ENCODE peak calls at places on chromosomes 3 and 15, in ten cellular contexts. One of them, this sample, is unnamed.

GRCh38 chr3:189790658-189791057 is 159.5 kb downstream of the TP63 start:
- DNase-seq in activated gamma-delta T cell treated with Interleukin-2 at 50 U/mL for 16 hours: no peak
- DNase-seq in CD4-positive, alpha-beta memory T cell: no peak
- DNase-seq in hepatic stellate cell: no peak
- DNase-seq in stimulated activated CD4-positive, alpha-beta T cell treated with anti-CD3 and anti-CD28 coated beads, Interleukin-15, amount 100 ng/mL, for 1 hour: no peak
- DNase-seq in nucleus accumbens: no peak
- DNase-seq in lung: no peak
- DNase-seq in NCI-H69: peak
- DNase-seq in cardiac fibroblast: no peak
- DNase-seq in WTC11: no peak
- DNase-seq in this sample: no peak

GRCh38 chr3:103906808-103907207 is 1459.9 kb upstream of the ALCAM start:
- DNase-seq in activated gamma-delta T cell treated with Interleukin-2 at 50 U/mL for 16 hours: no peak
- DNase-seq in CD4-positive, alpha-beta memory T cell: no peak
- DNase-seq in hepatic stellate cell: no peak
- DNase-seq in stimulated activated CD4-positive, alpha-beta T cell treated with anti-CD3 and anti-CD28 coated beads, Interleukin-15, amount 100 ng/mL, for 1 hour: no peak
- DNase-seq in nucleus accumbens: no peak
- DNase-seq in lung: no peak
- DNase-seq in NCI-H69: no peak
- DNase-seq in cardiac fibroblast: no peak
- DNase-seq in WTC11: no peak
- DNase-seq in this sample: no peak

GRCh38 chr15:73142802-73143762 is 90.8 kb downstream of the NEO1 start:
- DNase-seq in activated gamma-delta T cell treated with Interleukin-2 at 50 U/mL for 16 hours: no peak
- DNase-seq in CD4-positive, alpha-beta memory T cell: no peak
- DNase-seq in hepatic stellate cell: no peak
- DNase-seq in stimulated activated CD4-positive, alpha-beta T cell treated with anti-CD3 and anti-CD28 coated beads, Interleukin-15, amount 100 ng/mL, for 1 hour: no peak
- DNase-seq in nucleus accumbens: no peak
- DNase-seq in lung: no peak
- DNase-seq in NCI-H69: no peak
- DNase-seq in cardiac fibroblast: no peak
- DNase-seq in WTC11: no peak
- DNase-seq in this sample: no peak

GRCh38 chr3:59542276-59542675 is 492.5 kb upstream of the CFAP20DC start:
- DNase-seq in activated gamma-delta T cell treated with Interleukin-2 at 50 U/mL for 16 hours: no peak
- DNase-seq in CD4-positive, alpha-beta memory T cell: no peak
- DNase-seq in hepatic stellate cell: no peak
- DNase-seq in stimulated activated CD4-positive, alpha-beta T cell treated with anti-CD3 and anti-CD28 coated beads, Interleukin-15, amount 100 ng/mL, for 1 hour: no peak
- DNase-seq in nucleus accumbens: no peak
- DNase-seq in lung: no peak
- DNase-seq in NCI-H69: no peak
- DNase-seq in cardiac fibroblast: no peak
- DNase-seq in WTC11: no peak
- DNase-seq in this sample: no peak

GRCh38 chr3:156642750-156643728 is 31.4 kb upstream of the TIPARP start:
- DNase-seq in activated gamma-delta T cell treated with Interleukin-2 at 50 U/mL for 16 hours: no peak
- DNase-seq in CD4-positive, alpha-beta memory T cell: no peak
- DNase-seq in hepatic stellate cell: peak
- DNase-seq in stimulated activated CD4-positive, alpha-beta T cell treated with anti-CD3 and anti-CD28 coated beads, Interleukin-15, amount 100 ng/mL, for 1 hour: no peak
- DNase-seq in nucleus accumbens: no peak
- DNase-seq in lung: no peak
- DNase-seq in NCI-H69: peak
- DNase-seq in cardiac fibroblast: peak
- DNase-seq in WTC11: no peak
- DNase-seq in this sample: no peak

GRCh38 chr3:70244422-70244821 is 68.0 kb downstream of the MDFIC2 start:
- DNase-seq in activated gamma-delta T cell treated with Interleukin-2 at 50 U/mL for 16 hours: no peak
- DNase-seq in CD4-positive, alpha-beta memory T cell: no peak
- DNase-seq in hepatic stellate cell: no peak
- DNase-seq in stimulated activated CD4-positive, alpha-beta T cell treated with anti-CD3 and anti-CD28 coated beads, Interleukin-15, amount 100 ng/mL, for 1 hour: no peak
- DNase-seq in nucleus accumbens: no peak
- DNase-seq in lung: no peak
- DNase-seq in NCI-H69: no peak
- DNase-seq in cardiac fibroblast: no peak
- DNase-seq in WTC11: no peak
- DNase-seq in this sample: no peak

GRCh38 chr3:161576733-161577510 is 80.3 kb downstream of the OTOL1 start:
- DNase-seq in activated gamma-delta T cell treated with Interleukin-2 at 50 U/mL for 16 hours: no peak
- DNase-seq in CD4-positive, alpha-beta memory T cell: no peak
- DNase-seq in hepatic stellate cell: no peak
- DNase-seq in stimulated activated CD4-positive, alpha-beta T cell treated with anti-CD3 and anti-CD28 coated beads, Interleukin-15, amount 100 ng/mL, for 1 hour: no peak
- DNase-seq in nucleus accumbens: no peak
- DNase-seq in lung: no peak
- DNase-seq in NCI-H69: peak
- DNase-seq in cardiac fibroblast: no peak
- DNase-seq in WTC11: no peak
- DNase-seq in this sample: no peak

GRCh38 chr3:39491733-39492350 is 24.4 kb downstream of the MOBP start:
- DNase-seq in activated gamma-delta T cell treated with Interleukin-2 at 50 U/mL for 16 hours: no peak
- DNase-seq in CD4-positive, alpha-beta memory T cell: no peak
- DNase-seq in hepatic stellate cell: no peak
- DNase-seq in stimulated activated CD4-positive, alpha-beta T cell treated with anti-CD3 and anti-CD28 coated beads, Interleukin-15, amount 100 ng/mL, for 1 hour: no peak
- DNase-seq in nucleus accumbens: no peak
- DNase-seq in lung: no peak
- DNase-seq in NCI-H69: no peak
- DNase-seq in cardiac fibroblast: no peak
- DNase-seq in WTC11: no peak
- DNase-seq in this sample: no peak

GRCh38 chr15:60047701-60048100 is 43.6 kb downstream of the FOXB1 start:
- DNase-seq in activated gamma-delta T cell treated with Interleukin-2 at 50 U/mL for 16 hours: no peak
- DNase-seq in CD4-positive, alpha-beta memory T cell: no peak
- DNase-seq in hepatic stellate cell: no peak
- DNase-seq in stimulated activated CD4-positive, alpha-beta T cell treated with anti-CD3 and anti-CD28 coated beads, Interleukin-15, amount 100 ng/mL, for 1 hour: no peak
- DNase-seq in nucleus accumbens: no peak
- DNase-seq in lung: no peak
- DNase-seq in NCI-H69: no peak
- DNase-seq in cardiac fibroblast: peak
- DNase-seq in WTC11: no peak
- DNase-seq in this sample: no peak

GRCh38 chr3:99630815-99631214 is 7.6 kb upstream of the COL8A1 start:
- DNase-seq in activated gamma-delta T cell treated with Interleukin-2 at 50 U/mL for 16 hours: no peak
- DNase-seq in CD4-positive, alpha-beta memory T cell: no peak
- DNase-seq in hepatic stellate cell: no peak
- DNase-seq in stimulated activated CD4-positive, alpha-beta T cell treated with anti-CD3 and anti-CD28 coated beads, Interleukin-15, amount 100 ng/mL, for 1 hour: no peak
- DNase-seq in nucleus accumbens: no peak
- DNase-seq in lung: no peak
- DNase-seq in NCI-H69: no peak
- DNase-seq in cardiac fibroblast: no peak
- DNase-seq in WTC11: no peak
- DNase-seq in this sample: no peak

GRCh38 chr3:107263269-107264021 is 113.8 kb upstream of the CCDC54 start:
- DNase-seq in activated gamma-delta T cell treated with Interleukin-2 at 50 U/mL for 16 hours: no peak
- DNase-seq in CD4-positive, alpha-beta memory T cell: no peak
- DNase-seq in hepatic stellate cell: peak
- DNase-seq in stimulated activated CD4-positive, alpha-beta T cell treated with anti-CD3 and anti-CD28 coated beads, Interleukin-15, amount 100 ng/mL, for 1 hour: no peak
- DNase-seq in nucleus accumbens: no peak
- DNase-seq in lung: no peak
- DNase-seq in NCI-H69: no peak
- DNase-seq in cardiac fibroblast: peak
- DNase-seq in WTC11: no peak
- DNase-seq in this sample: no peak

GRCh38 chr15:54789377-54789776 is 407.4 kb downstream of the RSL24D1 start:
- DNase-seq in activated gamma-delta T cell treated with Interleukin-2 at 50 U/mL for 16 hours: no peak
- DNase-seq in CD4-positive, alpha-beta memory T cell: no peak
- DNase-seq in hepatic stellate cell: no peak
- DNase-seq in stimulated activated CD4-positive, alpha-beta T cell treated with anti-CD3 and anti-CD28 coated beads, Interleukin-15, amount 100 ng/mL, for 1 hour: no peak
- DNase-seq in nucleus accumbens: no peak
- DNase-seq in lung: no peak
- DNase-seq in NCI-H69: no peak
- DNase-seq in cardiac fibroblast: no peak
- DNase-seq in WTC11: no peak
- DNase-seq in this sample: no peak

GRCh38 chr3:123884258-123884831 is at the start of gene MYLK:
- DNase-seq in activated gamma-delta T cell treated with Interleukin-2 at 50 U/mL for 16 hours: no peak
- DNase-seq in CD4-positive, alpha-beta memory T cell: peak
- DNase-seq in hepatic stellate cell: peak
- DNase-seq in stimulated activated CD4-positive, alpha-beta T cell treated with anti-CD3 and anti-CD28 coated beads, Interleukin-15, amount 100 ng/mL, for 1 hour: no peak
- DNase-seq in nucleus accumbens: no peak
- DNase-seq in lung: peak
- DNase-seq in NCI-H69: peak
- DNase-seq in cardiac fibroblast: peak
- DNase-seq in WTC11: peak
- DNase-seq in this sample: no peak

GRCh38 chr15:71115567-71116351 is 488 bp downstream of the THSD4 start:
- DNase-seq in activated gamma-delta T cell treated with Interleukin-2 at 50 U/mL for 16 hours: no peak
- DNase-seq in CD4-positive, alpha-beta memory T cell: no peak
- DNase-seq in hepatic stellate cell: peak
- DNase-seq in stimulated activated CD4-positive, alpha-beta T cell treated with anti-CD3 and anti-CD28 coated beads, Interleukin-15, amount 100 ng/mL, for 1 hour: no peak
- DNase-seq in nucleus accumbens: no peak
- DNase-seq in lung: peak
- DNase-seq in NCI-H69: peak
- DNase-seq in cardiac fibroblast: peak
- DNase-seq in WTC11: peak
- DNase-seq in this sample: no peak

GRCh38 chr15:62360286-62360685 is 195.2 kb upstream of the C2CD4B start:
- DNase-seq in activated gamma-delta T cell treated with Interleukin-2 at 50 U/mL for 16 hours: no peak
- DNase-seq in CD4-positive, alpha-beta memory T cell: no peak
- DNase-seq in hepatic stellate cell: no peak
- DNase-seq in stimulated activated CD4-positive, alpha-beta T cell treated with anti-CD3 and anti-CD28 coated beads, Interleukin-15, amount 100 ng/mL, for 1 hour: no peak
- DNase-seq in nucleus accumbens: no peak
- DNase-seq in lung: no peak
- DNase-seq in NCI-H69: peak
- DNase-seq in cardiac fibroblast: peak
- DNase-seq in WTC11: no peak
- DNase-seq in this sample: no peak

GRCh38 chr15:72778796-72779195 is 4.8 kb downstream of the ADPGK start:
- DNase-seq in activated gamma-delta T cell treated with Interleukin-2 at 50 U/mL for 16 hours: no peak
- DNase-seq in CD4-positive, alpha-beta memory T cell: no peak
- DNase-seq in hepatic stellate cell: no peak
- DNase-seq in stimulated activated CD4-positive, alpha-beta T cell treated with anti-CD3 and anti-CD28 coated beads, Interleukin-15, amount 100 ng/mL, for 1 hour: no peak
- DNase-seq in nucleus accumbens: no peak
- DNase-seq in lung: no peak
- DNase-seq in NCI-H69: no peak
- DNase-seq in cardiac fibroblast: no peak
- DNase-seq in WTC11: no peak
- DNase-seq in this sample: no peak

This sample was measured in central memory CD8-positive, alpha-beta T cell.